ENCODE peak calls at places on chromosomes 5 and 9, in eight cellular contexts. One of them, this sample, is unnamed.

GRCh38 chr5:179258922-179259730 is 86.1 kb downstream of the ADAMTS2 start:
- DNase-seq in naive thymus-derived CD4-positive, alpha-beta T cell: no peak
- DNase-seq in stimulated activated naive CD4-positive, alpha-beta T cell: no peak
- DNase-seq in nephron progenitor cell: no peak
- DNase-seq in H54: peak
- DNase-seq in neural progenitor cell: no peak
- DNase-seq in 8988T: no peak
- DNase-seq in amniotic stem cell: no peak
- DNase-seq in this sample: no peak

GRCh38 chr5:122699226-122699625 is 75.7 kb upstream of the SNX2 start:
- DNase-seq in stimulated activated naive CD4-positive, alpha-beta T cell: no peak
- DNase-seq in naive thymus-derived CD4-positive, alpha-beta T cell: no peak
- DNase-seq in 8988T: no peak
- DNase-seq in amniotic stem cell: no peak
- DNase-seq in neural progenitor cell: no peak
- DNase-seq in H54: no peak
- DNase-seq in nephron progenitor cell: no peak
- DNase-seq in this sample: no peak

GRCh38 chr9:85502815-85503643 is 238.7 kb downstream of the AGTPBP1 start:
- DNase-seq in neural progenitor cell: no peak
- DNase-seq in 8988T: no peak
- DNase-seq in stimulated activated naive CD4-positive, alpha-beta T cell: no peak
- DNase-seq in amniotic stem cell: no peak
- DNase-seq in H54: no peak
- DNase-seq in nephron progenitor cell: no peak
- DNase-seq in naive thymus-derived CD4-positive, alpha-beta T cell: no peak
- DNase-seq in this sample: no peak

GRCh38 chr5:76337949-76338589 is 65.0 kb upstream of the IQGAP2 start:
- DNase-seq in H54: peak
- DNase-seq in amniotic stem cell: peak
- DNase-seq in naive thymus-derived CD4-positive, alpha-beta T cell: peak
- DNase-seq in stimulated activated naive CD4-positive, alpha-beta T cell: peak
- DNase-seq in nephron progenitor cell: peak
- DNase-seq in 8988T: peak
- DNase-seq in neural progenitor cell: peak
- DNase-seq in this sample: no peak

GRCh38 chr9:101315129-101315459 is 69.7 kb downstream of the BAAT start:
- DNase-seq in amniotic stem cell: no peak
- DNase-seq in neural progenitor cell: no peak
- DNase-seq in stimulated activated naive CD4-positive, alpha-beta T cell: no peak
- DNase-seq in naive thymus-derived CD4-positive, alpha-beta T cell: no peak
- DNase-seq in H54: no peak
- DNase-seq in 8988T: no peak
- DNase-seq in nephron progenitor cell: no peak
- DNase-seq in this sample: no peak

GRCh38 chr5:180026320-180026719 is 45.2 kb downstream of the RNF130 start:
- DNase-seq in nephron progenitor cell: no peak
- DNase-seq in H54: peak
- DNase-seq in stimulated activated naive CD4-positive, alpha-beta T cell: no peak
- DNase-seq in 8988T: peak
- DNase-seq in neural progenitor cell: no peak
- DNase-seq in naive thymus-derived CD4-positive, alpha-beta T cell: no peak
- DNase-seq in amniotic stem cell: no peak
- DNase-seq in this sample: no peak

GRCh38 chr9:109355564-109356297 is 34.9 kb upstream of the EPB41L4B start:
- DNase-seq in naive thymus-derived CD4-positive, alpha-beta T cell: no peak
- DNase-seq in neural progenitor cell: no peak
- DNase-seq in 8988T: no peak
- DNase-seq in nephron progenitor cell: no peak
- DNase-seq in H54: no peak
- DNase-seq in amniotic stem cell: no peak
- DNase-seq in stimulated activated naive CD4-positive, alpha-beta T cell: no peak
- DNase-seq in this sample: no peak

GRCh38 chr5:652773-653350 is 40.3 kb downstream of the TPPP start:
- DNase-seq in 8988T: no peak
- DNase-seq in naive thymus-derived CD4-positive, alpha-beta T cell: no peak
- DNase-seq in stimulated activated naive CD4-positive, alpha-beta T cell: no peak
- DNase-seq in H54: no peak
- DNase-seq in neural progenitor cell: no peak
- DNase-seq in amniotic stem cell: no peak
- DNase-seq in nephron progenitor cell: no peak
- DNase-seq in this sample: no peak

GRCh38 chr5:113276001-113276400 is 158.8 kb downstream of the TSSK1B start:
- DNase-seq in naive thymus-derived CD4-positive, alpha-beta T cell: no peak
- DNase-seq in amniotic stem cell: no peak
- DNase-seq in 8988T: no peak
- DNase-seq in H54: no peak
- DNase-seq in stimulated activated naive CD4-positive, alpha-beta T cell: no peak
- DNase-seq in neural progenitor cell: peak
- DNase-seq in nephron progenitor cell: peak
- DNase-seq in this sample: no peak

GRCh38 chr9:110578896-110579752 is at the start of gene SVEP1:
- DNase-seq in stimulated activated naive CD4-positive, alpha-beta T cell: no peak
- DNase-seq in nephron progenitor cell: peak
- DNase-seq in neural progenitor cell: peak
- DNase-seq in H54: no peak
- DNase-seq in 8988T: no peak
- DNase-seq in amniotic stem cell: no peak
- DNase-seq in naive thymus-derived CD4-positive, alpha-beta T cell: no peak
- DNase-seq in this sample: peak

GRCh38 chr5:134420326-134420725 is 8.6 kb upstream of the CDKN2AIPNL start:
- DNase-seq in nephron progenitor cell: no peak
- DNase-seq in neural progenitor cell: no peak
- DNase-seq in 8988T: no peak
- DNase-seq in amniotic stem cell: no peak
- DNase-seq in stimulated activated naive CD4-positive, alpha-beta T cell: no peak
- DNase-seq in naive thymus-derived CD4-positive, alpha-beta T cell: no peak
- DNase-seq in H54: no peak
- DNase-seq in this sample: no peak

GRCh38 chr5:127561254-127561653 is 43.8 kb downstream of the PRRC1 start:
- DNase-seq in amniotic stem cell: no peak
- DNase-seq in stimulated activated naive CD4-positive, alpha-beta T cell: no peak
- DNase-seq in naive thymus-derived CD4-positive, alpha-beta T cell: no peak
- DNase-seq in nephron progenitor cell: no peak
- DNase-seq in H54: no peak
- DNase-seq in 8988T: no peak
- DNase-seq in neural progenitor cell: no peak
- DNase-seq in this sample: no peak

GRCh38 chr9:127130661-127131538 is 8.5 kb upstream of the ANGPTL2 start:
- DNase-seq in nephron progenitor cell: no peak
- DNase-seq in naive thymus-derived CD4-positive, alpha-beta T cell: no peak
- DNase-seq in H54: no peak
- DNase-seq in neural progenitor cell: no peak
- DNase-seq in stimulated activated naive CD4-positive, alpha-beta T cell: no peak
- DNase-seq in 8988T: no peak
- DNase-seq in amniotic stem cell: no peak
- DNase-seq in this sample: no peak

GRCh38 chr5:143311428-143311827 is 92.1 kb downstream of the NR3C1 start:
- DNase-seq in H54: no peak
- DNase-seq in 8988T: no peak
- DNase-seq in nephron progenitor cell: no peak
- DNase-seq in neural progenitor cell: no peak
- DNase-seq in amniotic stem cell: no peak
- DNase-seq in stimulated activated naive CD4-positive, alpha-beta T cell: no peak
- DNase-seq in naive thymus-derived CD4-positive, alpha-beta T cell: no peak
- DNase-seq in this sample: no peak

GRCh38 chr5:174192103-174192655 is 146.7 kb downstream of the NSG2 start:
- DNase-seq in stimulated activated naive CD4-positive, alpha-beta T cell: no peak
- DNase-seq in H54: no peak
- DNase-seq in amniotic stem cell: no peak
- DNase-seq in 8988T: no peak
- DNase-seq in naive thymus-derived CD4-positive, alpha-beta T cell: no peak
- DNase-seq in neural progenitor cell: no peak
- DNase-seq in nephron progenitor cell: no peak
- DNase-seq in this sample: no peak

GRCh38 chr9:114278881-114279570 is 43.9 kb upstream of the ORM1 start:
- DNase-seq in nephron progenitor cell: no peak
- DNase-seq in neural progenitor cell: no peak
- DNase-seq in H54: peak
- DNase-seq in naive thymus-derived CD4-positive, alpha-beta T cell: no peak
- DNase-seq in stimulated activated naive CD4-positive, alpha-beta T cell: no peak
- DNase-seq in amniotic stem cell: no peak
- DNase-seq in 8988T: peak
- DNase-seq in this sample: no peak

GRCh38 chr9:5459289-5459829 is 9.0 kb downstream of the CD274 start:
- DNase-seq in stimulated activated naive CD4-positive, alpha-beta T cell: no peak
- DNase-seq in nephron progenitor cell: no peak
- DNase-seq in 8988T: no peak
- DNase-seq in neural progenitor cell: no peak
- DNase-seq in H54: no peak
- DNase-seq in amniotic stem cell: no peak
- DNase-seq in naive thymus-derived CD4-positive, alpha-beta T cell: no peak
- DNase-seq in this sample: no peak

GRCh38 chr9:126531591-126531990 is 82.1 kb upstream of the LMX1B start:
- DNase-seq in neural progenitor cell: no peak
- DNase-seq in stimulated activated naive CD4-positive, alpha-beta T cell: no peak
- DNase-seq in amniotic stem cell: no peak
- DNase-seq in nephron progenitor cell: no peak
- DNase-seq in H54: no peak
- DNase-seq in 8988T: no peak
- DNase-seq in naive thymus-derived CD4-positive, alpha-beta T cell: no peak
- DNase-seq in this sample: no peak

GRCh38 chr5:127586371-127586770 is 62.5 kb upstream of the CTXN3 start:
- DNase-seq in H54: no peak
- DNase-seq in 8988T: no peak
- DNase-seq in nephron progenitor cell: no peak
- DNase-seq in amniotic stem cell: no peak
- DNase-seq in naive thymus-derived CD4-positive, alpha-beta T cell: no peak
- DNase-seq in stimulated activated naive CD4-positive, alpha-beta T cell: no peak
- DNase-seq in neural progenitor cell: no peak
- DNase-seq in this sample: no peak

GRCh38 chr9:130118841-130119520 is 53.2 kb upstream of the NCS1 start:
- DNase-seq in nephron progenitor cell: no peak
- DNase-seq in neural progenitor cell: peak
- DNase-seq in H54: no peak
- DNase-seq in stimulated activated naive CD4-positive, alpha-beta T cell: no peak
- DNase-seq in 8988T: no peak
- DNase-seq in amniotic stem cell: no peak
- DNase-seq in naive thymus-derived CD4-positive, alpha-beta T cell: no peak
- DNase-seq in this sample: no peak

GRCh38 chr5:133260715-133261114 is 208.9 kb downstream of the HSPA4 start:
- DNase-seq in nephron progenitor cell: no peak
- DNase-seq in 8988T: no peak
- DNase-seq in H54: no peak
- DNase-seq in neural progenitor cell: no peak
- DNase-seq in amniotic stem cell: no peak
- DNase-seq in stimulated activated naive CD4-positive, alpha-beta T cell: no peak
- DNase-seq in naive thymus-derived CD4-positive, alpha-beta T cell: no peak
- DNase-seq in this sample: no peak

This sample was measured in nucleus accumbens.